ENCODE peak calls at places on chromosomes 5 and 9, in six cellular contexts. One of them, this sample, is unnamed.
A peak's percentile ranks its signal among the peaks of the same experiment; 100 is the strongest.

GRCh38 chr5:134091626-134092121 is 22.8 kb upstream of the TCF7 start:
- DNase-seq in heart left ventricle: no peak
- DNase-seq in body of pancreas: no peak
- DNase-seq in GM12878: no peak
- DNase-seq in breast epithelium: no peak
- DNase-seq in gastrocnemius medialis: no peak
- DNase-seq in this sample: no peak

GRCh38 chr5:181099453-181100086 is 31.4 kb downstream of the OR2V1 start:
- DNase-seq in gastrocnemius medialis: no peak
- DNase-seq in breast epithelium: no peak
- DNase-seq in body of pancreas: no peak
- DNase-seq in GM12878: no peak
- DNase-seq in heart left ventricle: no peak
- DNase-seq in this sample: no peak

GRCh38 chr9:124040186-124040920 is 28.8 kb downstream of the LHX2 start:
- DNase-seq in breast epithelium: no peak
- DNase-seq in gastrocnemius medialis: no peak
- DNase-seq in GM12878: no peak
- DNase-seq in heart left ventricle: no peak
- DNase-seq in body of pancreas: no peak
- DNase-seq in this sample: no peak

GRCh38 chr5:96070625-96071246 is 109.1 kb upstream of the ELL2 start:
- DNase-seq in body of pancreas: no peak
- DNase-seq in GM12878: no peak
- DNase-seq in breast epithelium: no peak
- DNase-seq in gastrocnemius medialis: no peak
- DNase-seq in heart left ventricle: no peak
- DNase-seq in this sample: no peak

GRCh38 chr5:111973946-111974345 is 217.0 kb upstream of the NREP start:
- DNase-seq in GM12878: no peak
- DNase-seq in heart left ventricle: no peak
- DNase-seq in breast epithelium: no peak
- DNase-seq in body of pancreas: no peak
- DNase-seq in gastrocnemius medialis: no peak
- DNase-seq in this sample: no peak

GRCh38 chr9:78131969-78132687 is 100.5 kb upstream of the GNAQ start:
- DNase-seq in breast epithelium: no peak
- DNase-seq in GM12878: no peak
- DNase-seq in heart left ventricle: no peak
- DNase-seq in body of pancreas: no peak
- DNase-seq in gastrocnemius medialis: no peak
- DNase-seq in this sample: no peak

GRCh38 chr5:31364881-31365636 is 166.8 kb downstream of the DROSHA start:
- DNase-seq in GM12878: no peak
- DNase-seq in heart left ventricle: no peak
- DNase-seq in breast epithelium: no peak
- DNase-seq in gastrocnemius medialis: no peak
- DNase-seq in body of pancreas: no peak
- DNase-seq in this sample: no peak

GRCh38 chr5:206927-207536 is 10.9 kb downstream of the CCDC127 start:
- DNase-seq in heart left ventricle: no peak
- DNase-seq in breast epithelium: no peak
- DNase-seq in gastrocnemius medialis: no peak
- DNase-seq in GM12878: no peak
- DNase-seq in body of pancreas: no peak
- DNase-seq in this sample: no peak

GRCh38 chr9:111700776-111701175 is 39.4 kb downstream of the GNG10 start:
- DNase-seq in breast epithelium: no peak
- DNase-seq in GM12878: no peak
- DNase-seq in heart left ventricle: no peak
- DNase-seq in body of pancreas: no peak
- DNase-seq in gastrocnemius medialis: no peak
- DNase-seq in this sample: no peak

GRCh38 chr5:59597690-59598546 is 295.6 kb downstream of the PDE4D start:
- DNase-seq in heart left ventricle: no peak
- DNase-seq in breast epithelium: no peak
- DNase-seq in gastrocnemius medialis: no peak
- DNase-seq in GM12878: no peak
- DNase-seq in body of pancreas: no peak
- DNase-seq in this sample: no peak

GRCh38 chr5:153460421-153460820 is 30.0 kb upstream of the GRIA1 start:
- DNase-seq in breast epithelium: no peak
- DNase-seq in GM12878: no peak
- DNase-seq in body of pancreas: no peak
- DNase-seq in gastrocnemius medialis: no peak
- DNase-seq in heart left ventricle: no peak
- DNase-seq in this sample: no peak

GRCh38 chr9:88460583-88461332 is 72.5 kb downstream of the SPIN1 start:
- DNase-seq in breast epithelium: no peak
- DNase-seq in GM12878: no peak
- DNase-seq in heart left ventricle: no peak
- DNase-seq in gastrocnemius medialis: no peak
- DNase-seq in body of pancreas: no peak
- DNase-seq in this sample: no peak

GRCh38 chr5:176536132-176536901 is 885 bp downstream of the RNF44 start:
- DNase-seq in GM12878: no peak
- DNase-seq in breast epithelium: peak; percentile 59
- DNase-seq in body of pancreas: peak; percentile 81
- DNase-seq in heart left ventricle: peak; percentile 88
- DNase-seq in gastrocnemius medialis: peak; percentile 81
- DNase-seq in this sample: peak; percentile 71
- TF ChIP-seq POLR2A in GM12878: peak; percentile 46
- TF ChIP-seq POLR2A in breast epithelium: no peak
- TF ChIP-seq POLR2A in body of pancreas: no peak
- TF ChIP-seq POLR2A in heart left ventricle: no peak
- TF ChIP-seq POLR2A in gastrocnemius medialis: no peak
- TF ChIP-seq POLR2A in this sample: no peak

GRCh38 chr5:160475864-160476438 is 54.3 kb downstream of the PTTG1 start:
- DNase-seq in heart left ventricle: no peak
- DNase-seq in breast epithelium: no peak
- DNase-seq in GM12878: no peak
- DNase-seq in gastrocnemius medialis: no peak
- DNase-seq in body of pancreas: no peak
- DNase-seq in this sample: no peak
- TF ChIP-seq POLR2A in heart left ventricle: no peak
- TF ChIP-seq POLR2A in breast epithelium: no peak
- TF ChIP-seq POLR2A in GM12878: no peak
- TF ChIP-seq POLR2A in gastrocnemius medialis: no peak
- TF ChIP-seq POLR2A in body of pancreas: no peak
- TF ChIP-seq POLR2A in this sample: no peak

DNA sequence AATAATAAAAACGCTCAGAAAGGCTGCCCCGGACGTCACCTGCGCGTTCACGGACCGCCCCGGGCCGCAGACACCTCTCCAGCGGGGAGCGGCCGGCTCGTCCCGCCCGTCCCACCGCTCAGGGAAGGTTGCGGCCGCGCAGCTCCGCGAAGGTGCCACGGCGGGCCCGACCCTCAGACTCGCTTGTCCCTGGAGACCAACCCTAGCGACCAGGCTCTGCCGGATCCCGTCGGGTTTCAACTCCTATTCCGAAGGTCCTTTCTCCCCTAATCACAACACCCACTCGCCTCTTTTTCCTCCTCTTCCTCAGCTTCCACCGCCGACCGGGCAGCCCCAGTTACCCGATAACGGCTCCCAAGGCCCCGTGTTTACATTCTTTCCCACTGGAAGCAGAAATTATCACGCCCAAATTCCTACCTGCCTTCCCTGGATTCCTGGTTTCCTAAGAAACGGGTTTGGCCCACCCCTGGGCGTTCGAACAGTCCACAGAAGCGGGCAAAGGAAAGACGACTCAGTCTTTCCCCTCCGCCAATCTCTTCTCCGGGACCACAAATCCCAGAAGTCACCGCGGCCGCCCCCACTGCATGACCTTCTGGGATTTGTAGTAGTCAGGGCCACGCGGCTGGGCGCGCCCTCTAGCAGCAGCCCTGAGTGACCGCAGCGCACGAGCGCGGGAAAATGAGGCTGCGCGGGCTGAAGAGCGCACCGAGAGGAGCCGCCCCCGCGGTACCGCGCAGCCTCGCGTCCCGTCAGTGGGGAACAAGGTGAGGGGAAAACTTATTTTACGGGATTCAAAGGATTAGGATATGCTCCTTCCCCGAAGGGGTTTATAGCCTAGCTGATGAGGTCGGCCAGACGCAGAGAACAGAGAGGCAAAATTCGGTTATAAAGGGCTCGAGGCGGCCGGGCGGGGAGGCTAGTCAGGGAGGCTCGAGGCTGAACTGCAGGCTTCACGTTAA is at the start of gene TTC33:
- DNase-seq in heart left ventricle: peak; percentile 96
- DNase-seq in breast epithelium: peak; percentile 93
- DNase-seq in gastrocnemius medialis: peak; percentile 94
- DNase-seq in body of pancreas: peak; percentile 96
- DNase-seq in GM12878: peak; percentile 61
- DNase-seq in this sample: peak; percentile 96
- TF ChIP-seq POLR2A in heart left ventricle: no peak
- TF ChIP-seq POLR2A in breast epithelium: peak; percentile 43
- TF ChIP-seq POLR2A in gastrocnemius medialis: peak; percentile 61
- TF ChIP-seq POLR2A in body of pancreas: peak; percentile 44
- TF ChIP-seq POLR2A in GM12878: no peak
- TF ChIP-seq POLR2A in this sample: peak; percentile 24

GRCh38 chr9:137241490-137242328 is 622 bp downstream of the TUBB4B start:
- DNase-seq in gastrocnemius medialis: peak; percentile 41
- DNase-seq in heart left ventricle: peak; percentile 66
- DNase-seq in GM12878: no peak
- DNase-seq in body of pancreas: peak; percentile 90
- DNase-seq in breast epithelium: peak; percentile 51
- DNase-seq in this sample: peak; percentile 39
- TF ChIP-seq POLR2A in gastrocnemius medialis: peak; percentile 62
- TF ChIP-seq POLR2A in heart left ventricle: no peak
- TF ChIP-seq POLR2A in GM12878: no peak
- TF ChIP-seq POLR2A in body of pancreas: peak; percentile 75
- TF ChIP-seq POLR2A in breast epithelium: no peak
- TF ChIP-seq POLR2A in this sample: peak; percentile 5

GRCh38 chr9:126624453-126624872 is 10.7 kb downstream of the LMX1B start:
- DNase-seq in GM12878: no peak
- DNase-seq in gastrocnemius medialis: no peak
- DNase-seq in body of pancreas: no peak
- DNase-seq in breast epithelium: no peak
- DNase-seq in heart left ventricle: no peak
- DNase-seq in this sample: no peak
- TF ChIP-seq POLR2A in GM12878: no peak
- TF ChIP-seq POLR2A in gastrocnemius medialis: no peak
- TF ChIP-seq POLR2A in body of pancreas: no peak
- TF ChIP-seq POLR2A in breast epithelium: no peak
- TF ChIP-seq POLR2A in heart left ventricle: no peak
- TF ChIP-seq POLR2A in this sample: no peak

GRCh38 chr5:154940772-154941620 is at the start of gene MRPL22:
- DNase-seq in heart left ventricle: peak; percentile 95
- DNase-seq in gastrocnemius medialis: peak; percentile 84
- DNase-seq in body of pancreas: peak; percentile 93
- DNase-seq in GM12878: peak; percentile 80
- DNase-seq in breast epithelium: peak; percentile 86
- DNase-seq in this sample: peak; percentile 84
- TF ChIP-seq POLR2A in heart left ventricle: no peak
- TF ChIP-seq POLR2A in gastrocnemius medialis: peak; percentile 32
- TF ChIP-seq POLR2A in body of pancreas: peak; percentile 84
- TF ChIP-seq POLR2A in GM12878: peak; percentile 89
- TF ChIP-seq POLR2A in breast epithelium: peak; percentile 11
- TF ChIP-seq POLR2A in this sample: peak; percentile 48

GRCh38 chr5:74465724-74466123 is 174.8 kb downstream of the ENC1 start:
- DNase-seq in body of pancreas: no peak
- DNase-seq in gastrocnemius medialis: no peak
- DNase-seq in breast epithelium: no peak
- DNase-seq in GM12878: no peak
- DNase-seq in heart left ventricle: no peak
- DNase-seq in this sample: no peak

GRCh38 chr5:74469234-74469972 is 171.1 kb downstream of the ENC1 start:
- DNase-seq in heart left ventricle: no peak
- DNase-seq in gastrocnemius medialis: no peak
- DNase-seq in breast epithelium: no peak
- DNase-seq in GM12878: no peak
- DNase-seq in body of pancreas: no peak
- DNase-seq in this sample: no peak

GRCh38 chr5:74471875-74472274 is 168.7 kb downstream of the ENC1 start:
- DNase-seq in breast epithelium: no peak
- DNase-seq in gastrocnemius medialis: no peak
- DNase-seq in GM12878: no peak
- DNase-seq in heart left ventricle: no peak
- DNase-seq in body of pancreas: no peak
- DNase-seq in this sample: no peak

GRCh38 chr5:74464512-74465209 is 175.9 kb downstream of the ENC1 start:
- DNase-seq in GM12878: no peak
- DNase-seq in heart left ventricle: peak; percentile 34
- DNase-seq in breast epithelium: no peak
- DNase-seq in body of pancreas: no peak
- DNase-seq in gastrocnemius medialis: no peak
- DNase-seq in this sample: no peak

GRCh38 chr5:74468421-74468820 is 172.1 kb downstream of the ENC1 start:
- DNase-seq in heart left ventricle: no peak
- DNase-seq in gastrocnemius medialis: no peak
- DNase-seq in body of pancreas: no peak
- DNase-seq in breast epithelium: no peak
- DNase-seq in GM12878: no peak
- DNase-seq in this sample: no peak
- TF ChIP-seq POLR2A in heart left ventricle: no peak
- TF ChIP-seq POLR2A in gastrocnemius medialis: no peak
- TF ChIP-seq POLR2A in body of pancreas: no peak
- TF ChIP-seq POLR2A in breast epithelium: no peak
- TF ChIP-seq POLR2A in GM12878: no peak
- TF ChIP-seq POLR2A in this sample: no peak